ENCODE peak calls at places on chromosomes 1 and 21, in four cellular contexts. Z is transverse colon, D is Peyer's patch, W is adrenal gland. O is an unnamed sample. For H3K4me1 and H3K36me3, the result is how much of the 10 kb centered on the place peaks cover.

GRCh38 chr1:5598824-5599395 is 393.3 kb downstream of the NPHP4 start:
- DNase-seq in Z (no peak), W (no peak), D (no peak), O (peak)

GRCh38 chr1:90341485-90341884 is 346.6 kb downstream of the ZNF326 start:
- DNase-seq in Z (no peak), D (no peak), W (no peak), O (no peak)

GRCh38 chr21:45596704-45597318 is 46.7 kb upstream of the PCBP3 start:
- DNase-seq in D (peak), W (peak), Z (peak), O (peak)

GRCh38 chr1:150148834-150149489 is 754 bp upstream of the PLEKHO1 start:
- DNase-seq in Z (no peak), W (no peak), D (no peak), O (peak)

GRCh38 chr1:95369985-95370670 is 136.1 kb downstream of the RWDD3 start:
- DNase-seq in W (no peak), Z (no peak), D (no peak), O (no peak)

GRCh38 chr1:119686661-119687060 is 25.1 kb upstream of the PHGDH start:
- DNase-seq in W (no peak), D (no peak), Z (no peak), O (no peak)

GRCh38 chr1:185244015-185244747 is 72.9 kb downstream of the IVNS1ABP start:
- DNase-seq in W (no peak), Z (no peak), D (no peak), O (no peak)

GRCh38 chr1:199463521-199464127 is 563.9 kb upstream of the NR5A2 start:
- DNase-seq in D (no peak), Z (no peak), W (no peak), O (peak)

GRCh38 chr1:234961468-234962339 is 166.9 kb downstream of the TOMM20 start:
- DNase-seq in D (peak), Z (no peak), W (no peak), O (no peak)

GRCh38 chr1:110281363-110282290 is 57.5 kb upstream of the RBM15 start:
- DNase-seq in D (no peak), Z (no peak), W (no peak), O (no peak)

GRCh38 chr1:234154320-234155251 is 218.7 kb upstream of the COA6 start:
- DNase-seq in D (no peak), W (no peak), Z (no peak), O (no peak)

GRCh38 chr1:169931795-169932195 is 38.1 kb upstream of the SCYL3 start:
- DNase-seq in D (no peak), W (no peak), Z (no peak), O (no peak)

GRCh38 chr1:234600418-234601216 is 9.4 kb downstream of the IRF2BP2 start:
- DNase-seq in W (no peak), D (peak), Z (peak), O (peak)

GRCh38 chr21:44980562-44981489 is 41.0 kb downstream of the SLX9 start:
- DNase-seq in W (no peak), D (no peak), Z (no peak), O (no peak)

GRCh38 chr1:59498640-59499039 is 201.7 kb downstream of the FGGY start:
- DNase-seq in D (no peak), Z (no peak), W (peak), O (no peak)

GRCh38 chr1:240401721-240402120 is 210.2 kb downstream of the GREM2 start:
- DNase-seq in W (no peak), D (no peak), Z (no peak), O (no peak)

GRCh38 chr1:193211539-193211938 is 25.1 kb upstream of the B3GALT2 start:
- DNase-seq in W (no peak), Z (no peak), D (no peak), O (no peak)

GRCh38 chr21:32411366-32412161 is 942 bp upstream of the EVA1C start:
- DNase-seq in W (peak), D (peak), Z (peak), O (peak)

GRCh38 chr1:244388961-244389360 is 62.7 kb downstream of the ADSS2 start:
- DNase-seq in Z (no peak), W (no peak), D (no peak), O (no peak)

GRCh38 chr1:235825229-235825628 is 41.5 kb downstream of the LYST start:
- DNase-seq in W (no peak), Z (no peak), D (no peak), O (no peak)

GRCh38 chr1:150484861-150485260 is 2.4 kb upstream of the TARS2 start:
- DNase-seq in D (peak), Z (no peak), W (no peak), O (no peak)

GRCh38 chr21:36207577-36208320 is 51.1 kb downstream of the DOP1B start:
- DNase-seq in Z (no peak), W (no peak), D (no peak), O (no peak)

GRCh38 chr1:109498161-109498801 is 4.4 kb downstream of the CYB561D1 start:
- DNase-seq in Z (no peak), W (peak), D (no peak), O (no peak)

GRCh38 chr1:79912813-79913212 is 906.3 kb upstream of the ADGRL4 start:
- DNase-seq in W (no peak), D (no peak), Z (no peak), O (no peak)

GRCh38 chr1:212743901-212744475 is 44.3 kb upstream of the BATF3 start:
- DNase-seq in D (no peak), W (no peak), Z (no peak), O (no peak)

GRCh38 chr1:202291961-202292712 is 49.6 kb downstream of the UBE2T start:
- DNase-seq in Z (no peak), W (peak), D (no peak), O (no peak)

GRCh38 chr1:20381961-20382360 is 91.3 kb downstream of the VWA5B1 start:
- DNase-seq in W (no peak), Z (no peak), D (no peak), O (no peak)

GRCh38 chr1:172473842-172474241 is 30.0 kb upstream of the PIGC start:
- DNase-seq in W (no peak), D (no peak), Z (no peak), O (no peak)

GRCh38 chr1:172472495-172472894 is 28.6 kb upstream of the PIGC start:
- DNase-seq in W (no peak), D (no peak), Z (no peak), O (no peak)

GRCh38 chr1:172476218-172476811 is 32.4 kb upstream of the PIGC start:
- DNase-seq in D (no peak), Z (no peak), W (no peak), O (no peak)

GRCh38 chr1:172470149-172470548 is 26.3 kb upstream of the PIGC start:
- DNase-seq in W (no peak), Z (no peak), D (no peak), O (no peak)

GRCh38 chr1:172473302-172473701 is 29.4 kb upstream of the PIGC start:
- DNase-seq in W (no peak), Z (no peak), D (no peak), O (no peak)
- H3K4me1 ChIP-seq in W (under half), Z (under half), D (under half), O (under half)

DNA sequence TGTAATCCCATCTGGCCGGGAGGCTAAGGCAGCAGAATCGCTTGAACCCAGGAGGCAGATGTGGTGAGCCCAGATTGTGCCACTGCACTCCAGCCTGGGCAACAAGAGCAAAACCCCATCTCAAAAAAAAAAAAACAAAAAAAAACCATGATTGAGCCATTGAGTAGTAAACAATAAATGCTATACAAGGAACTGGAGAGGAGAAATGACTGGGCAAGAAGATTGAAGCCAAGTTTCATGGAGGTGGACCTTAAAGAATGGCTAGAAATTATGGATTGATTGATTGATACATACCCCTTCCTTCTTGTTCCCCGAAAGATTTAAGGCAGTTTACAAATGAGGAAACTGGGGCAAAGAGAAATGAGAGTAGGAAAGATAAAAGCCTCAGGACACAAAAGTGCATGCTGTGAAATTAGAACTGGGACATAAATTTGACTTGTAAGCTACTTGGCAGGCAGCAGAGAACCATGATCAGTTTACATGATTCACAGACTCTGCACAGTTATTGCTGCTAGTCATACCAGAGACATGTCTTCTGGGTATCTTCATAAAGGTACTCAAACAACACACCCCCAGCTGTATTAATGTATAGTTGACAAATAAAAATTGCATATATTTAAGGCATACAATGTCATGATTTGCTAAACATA is 7.0 kb downstream of the MRPS14 start:
- DNase-seq in Z (no peak), W (no peak), D (no peak), O (no peak)
- H3K36me3 ChIP-seq in Z (under half), W (under half), D (half or more), O (half or more)

DNA sequence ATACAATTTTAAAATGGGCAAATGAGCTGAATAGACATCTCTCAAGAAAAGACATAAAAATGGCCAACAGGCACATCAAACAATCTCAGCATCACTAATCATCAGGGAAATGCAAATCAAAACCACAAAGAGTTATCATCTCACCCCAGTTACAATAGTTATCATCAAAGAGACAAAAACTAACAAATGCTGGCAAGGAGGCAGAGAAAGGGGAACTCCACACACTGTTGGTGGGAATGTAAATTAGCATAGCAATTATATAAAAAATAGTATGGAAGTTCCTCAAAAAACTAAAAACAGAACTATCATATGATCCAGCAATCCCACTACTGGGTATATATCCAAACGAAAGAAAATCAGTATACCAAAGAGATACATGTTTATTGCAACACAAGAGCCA is 68.7 kb downstream of the DENND1B start:
- DNase-seq in Z (no peak), D (no peak), W (no peak), O (no peak)
- H3K4me1 ChIP-seq in Z (under half), D (under half), W (under half), O (under half)

GRCh38 chr1:2233997-2234761 is 6.1 kb downstream of the SKI start:
- DNase-seq in W (peak), D (peak), Z (peak), O (peak)

GRCh38 chr1:2232255-2232915 is 4.3 kb downstream of the SKI start:
- DNase-seq in D (no peak), W (no peak), Z (no peak), O (no peak)

GRCh38 chr1:2232916-2233438 is 4.9 kb downstream of the SKI start:
- DNase-seq in D (no peak), Z (no peak), W (no peak), O (no peak)

GRCh38 chr1:2234762-2235113 is 6.6 kb downstream of the SKI start:
- DNase-seq in W (peak), Z (no peak), D (peak), O (no peak)

DNA sequence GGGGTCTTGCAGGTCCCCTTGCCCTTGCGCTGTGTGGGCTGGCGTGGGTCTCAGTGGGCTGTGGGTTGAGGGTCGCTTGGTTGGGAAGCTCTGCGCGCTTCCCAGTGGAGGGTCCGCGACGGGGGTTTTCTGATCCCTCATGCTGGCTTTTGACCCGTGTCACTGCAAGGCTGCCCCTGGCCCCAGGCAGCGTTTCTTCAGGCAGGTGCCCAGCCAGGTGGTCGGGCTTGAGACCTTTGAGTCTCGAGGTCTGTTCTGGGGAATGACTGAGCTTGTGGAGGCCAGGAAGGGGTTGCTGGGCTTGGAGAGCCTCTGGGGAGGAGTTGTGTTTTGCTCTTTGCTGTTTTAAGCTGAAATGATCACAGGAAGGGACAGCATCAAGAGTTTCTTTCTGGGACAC is 5.3 kb downstream of the SKI start:
- DNase-seq in Z (no peak), D (no peak), W (no peak), O (no peak)
- H3K36me3 ChIP-seq in Z (under half), D (under half), W (under half), O (under half)

GRCh38 chr1:227733309-227733705 is 1.8 kb downstream of the JMJD4 start:
- DNase-seq in D (no peak), Z (no peak), W (no peak), O (no peak)
- H3K4me1 ChIP-seq in D (under half), Z (under half), W (half or more), O (under half)

GRCh38 chr1:54399765-54400164 is 6.4 kb downstream of the SSBP3 start:
- DNase-seq in D (no peak), Z (no peak), W (no peak), O (no peak)
- H3K36me3 ChIP-seq in D (half or more), Z (under half), W (under half), O (half or more)

O was measured in stomach.